ENCODE peak calls at places on chromosomes 7 and 10, in seven cellular contexts. M is cardiac muscle cell; B is PC-3; I is CD8-positive, alpha-beta T cell; F is Peyer's patch; N is tibial nerve; K is dorsolateral prefrontal cortex. D is an unnamed sample. For H3K27me3, the result is how much of the 10 kb centered on the place peaks cover.

GRCh38 chr7:36192050-36192824 is 39.2 kb downstream of the EEPD1 start:
- DNase-seq in M (peak), B (no peak), I (no peak), F (no peak), N (peak), K (peak), D (no peak)

GRCh38 chr10:114335614-114336013 is 68.7 kb downstream of the AFAP1L2 start:
- DNase-seq in M (no peak), B (no peak), I (no peak), F (no peak), N (no peak), K (no peak), D (no peak)

GRCh38 chr7:50662059-50662689 is 97.0 kb upstream of the DDC start:
- DNase-seq in M (no peak), B (no peak), I (peak), F (no peak), N (no peak), K (no peak), D (peak)

GRCh38 chr10:46558141-46558410 is 1.6 kb upstream of the GPRIN2 start:
- DNase-seq in M (no peak), B (no peak), I (peak), F (peak), N (no peak), K (no peak), D (no peak)

GRCh38 chr10:111392159-111392558 is 315.3 kb downstream of the ADRA2A start:
- DNase-seq in M (no peak), B (no peak), I (no peak), F (no peak), N (no peak), K (no peak), D (no peak)

GRCh38 chr7:70808876-70809275 is 323.1 kb upstream of the GALNT17 start:
- DNase-seq in M (no peak), B (no peak), I (no peak), F (no peak), N (no peak), K (no peak), D (no peak)

GRCh38 chr10:70629338-70629737 is 26.8 kb upstream of the PRF1 start:
- DNase-seq in M (no peak), B (no peak), I (no peak), F (no peak), N (no peak), K (no peak), D (no peak)

GRCh38 chr7:54354436-54354835 is 187.7 kb upstream of the VSTM2A start:
- DNase-seq in M (no peak), B (peak), I (no peak), F (no peak), N (no peak), K (no peak), D (no peak)

GRCh38 chr7:6271091-6271658 is 1.2 kb downstream of the CYTH3 start:
- DNase-seq in M (peak), B (peak), I (peak), F (peak), N (peak), K (peak), D (peak)

GRCh38 chr7:47500103-47500563 is 81.8 kb downstream of the TNS3 start:
- DNase-seq in M (no peak), B (no peak), I (no peak), F (peak), N (no peak), K (no peak), D (no peak)

GRCh38 chr7:919924-920341 is 34.5 kb downstream of the ADAP1 start:
- DNase-seq in M (no peak), B (no peak), I (no peak), F (peak), N (no peak), K (no peak), D (no peak)

GRCh38 chr7:64557601-64558322 is 5.1 kb downstream of the ZNF680 start:
- DNase-seq in M (no peak), B (no peak), I (no peak), F (no peak), N (no peak), K (no peak), D (no peak)

GRCh38 chr10:132306951-132307751 is 599 bp downstream of the STK32C start:
- DNase-seq in M (no peak), B (peak), I (peak), F (peak), N (no peak), K (no peak), D (no peak)

GRCh38 chr7:98733036-98733435 is 116.0 kb downstream of the NPTX2 start:
- DNase-seq in M (peak), B (peak), I (no peak), F (no peak), N (no peak), K (no peak), D (no peak)
- TF ChIP-seq CTCF in M (peak), B (peak), I (no peak), F (no peak), N (no peak), K (peak), D (no peak)

DNA sequence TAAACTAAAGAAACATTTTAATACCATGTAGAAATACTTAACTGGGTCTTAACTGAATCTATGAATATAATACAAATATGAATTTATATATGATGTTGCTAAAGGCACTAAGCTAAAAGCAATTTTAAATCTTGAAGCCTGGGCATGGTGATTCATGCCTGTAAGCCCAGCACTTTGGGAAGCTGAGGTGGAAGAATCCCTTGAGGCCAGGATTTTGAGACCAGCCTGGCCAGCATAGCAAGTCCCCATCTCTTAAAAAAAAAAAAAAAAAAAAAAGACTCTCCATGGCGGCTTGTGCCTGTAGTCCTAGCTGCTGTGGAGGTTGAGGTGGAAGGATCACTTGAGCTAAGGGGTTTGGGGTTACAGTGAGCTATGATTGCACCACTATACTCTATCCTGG is 95.3 kb downstream of the CCSER2 start:
- DNase-seq in M (no peak), B (no peak), I (no peak), F (no peak), N (no peak), K (no peak), D (no peak)
- H3K27ac ChIP-seq in M (no peak), B (peak), I (no peak), F (no peak), N (peak), K (peak), D (no peak)

GRCh38 chr10:49313501-49314070 is 14.6 kb downstream of the C10orf71 start:
- DNase-seq in M (no peak), B (no peak), I (no peak), F (no peak), N (no peak), K (no peak), D (no peak)
- H3K27me3 ChIP-seq in M (under half), B (half or more), I (under half), F (under half), N (under half), K (under half), D (under half)

DNA sequence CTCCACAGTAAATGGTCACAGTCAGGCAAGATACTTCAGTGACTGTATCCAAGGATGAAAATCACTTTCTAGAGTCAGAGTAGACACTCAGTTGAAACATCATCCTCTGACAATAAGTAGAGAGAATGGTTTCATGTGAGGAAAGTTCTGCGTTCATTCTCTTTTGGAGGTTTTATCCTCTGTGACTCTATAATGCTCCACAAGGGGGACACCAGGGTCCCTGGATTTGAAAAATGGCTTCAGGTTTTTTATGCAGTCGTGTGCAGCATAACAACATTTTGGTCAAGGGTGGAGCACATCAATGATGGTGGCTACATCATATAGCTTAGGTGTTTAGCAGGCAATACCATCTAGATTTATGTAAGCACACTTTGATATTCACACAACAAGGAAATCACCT is 40.4 kb downstream of the TMEM168 start:
- DNase-seq in M (no peak), B (no peak), I (no peak), F (no peak), N (no peak), K (no peak), D (no peak)
- TF ChIP-seq CTCF in M (no peak), B (peak), I (no peak), F (no peak), N (no peak), K (no peak), D (no peak)